ENCODE peak calls at places on chromosomes 7 and 10, in four cellular contexts. One of them, this sample, is unnamed.

GRCh38 chr10:14748471-14748870 is 26.2 kb downstream of the FAM107B start:
- DNase-seq in mucosa of gallbladder: peak
- DNase-seq in type B pancreatic cell: no peak
- DNase-seq in HFF-Myc: no peak
- DNase-seq in this sample: no peak

GRCh38 chr10:103102195-103102594 is 90.9 kb downstream of the NT5C2 start:
- DNase-seq in mucosa of gallbladder: no peak
- DNase-seq in type B pancreatic cell: no peak
- DNase-seq in HFF-Myc: no peak
- DNase-seq in this sample: no peak

GRCh38 chr7:100683659-100684533 is 10.2 kb downstream of the GIGYF1 start:
- DNase-seq in mucosa of gallbladder: no peak
- DNase-seq in type B pancreatic cell: no peak
- DNase-seq in HFF-Myc: no peak
- DNase-seq in this sample: no peak

GRCh38 chr10:112797221-112797620 is 152.8 kb upstream of the TCF7L2 start:
- DNase-seq in mucosa of gallbladder: no peak
- DNase-seq in type B pancreatic cell: no peak
- DNase-seq in HFF-Myc: no peak
- DNase-seq in this sample: no peak

GRCh38 chr7:76317782-76318487 is 15.5 kb downstream of the HSPB1 start:
- DNase-seq in mucosa of gallbladder: peak
- DNase-seq in type B pancreatic cell: peak
- DNase-seq in HFF-Myc: peak
- DNase-seq in this sample: peak

GRCh38 chr7:87113077-87113476 is 39.2 kb upstream of the DMTF1 start:
- DNase-seq in mucosa of gallbladder: no peak
- DNase-seq in type B pancreatic cell: no peak
- DNase-seq in HFF-Myc: no peak
- DNase-seq in this sample: no peak

GRCh38 chr7:76303057-76303828 is 770 bp downstream of the HSPB1 start:
- DNase-seq in mucosa of gallbladder: peak
- DNase-seq in type B pancreatic cell: peak
- DNase-seq in HFF-Myc: peak
- DNase-seq in this sample: peak

GRCh38 chr10:61971016-61971350 is 69.5 kb downstream of the ARID5B start:
- DNase-seq in mucosa of gallbladder: no peak
- DNase-seq in type B pancreatic cell: no peak
- DNase-seq in HFF-Myc: no peak
- DNase-seq in this sample: no peak

GRCh38 chr7:135253851-135254815 is 20.5 kb downstream of the STRA8 start:
- DNase-seq in mucosa of gallbladder: peak
- DNase-seq in type B pancreatic cell: no peak
- DNase-seq in HFF-Myc: peak
- DNase-seq in this sample: no peak

GRCh38 chr7:43296306-43296705 is 183.9 kb downstream of the HECW1 start:
- DNase-seq in mucosa of gallbladder: no peak
- DNase-seq in type B pancreatic cell: no peak
- DNase-seq in HFF-Myc: no peak
- DNase-seq in this sample: no peak

GRCh38 chr7:39252916-39253315 is 275.2 kb downstream of the POU6F2 start:
- DNase-seq in mucosa of gallbladder: peak
- DNase-seq in type B pancreatic cell: no peak
- DNase-seq in HFF-Myc: no peak
- DNase-seq in this sample: no peak

GRCh38 chr10:99779335-99779734 is 3.1 kb upstream of the ABCC2 start:
- DNase-seq in mucosa of gallbladder: no peak
- DNase-seq in type B pancreatic cell: no peak
- DNase-seq in HFF-Myc: peak
- DNase-seq in this sample: no peak

GRCh38 chr10:7819126-7819470 is 793 bp downstream of the TAF3 start:
- DNase-seq in mucosa of gallbladder: peak
- DNase-seq in type B pancreatic cell: no peak
- DNase-seq in HFF-Myc: no peak
- DNase-seq in this sample: no peak

GRCh38 chr10:89228136-89228535 is 21.0 kb upstream of the CH25H start:
- DNase-seq in mucosa of gallbladder: no peak
- DNase-seq in type B pancreatic cell: no peak
- DNase-seq in HFF-Myc: no peak
- DNase-seq in this sample: peak

GRCh38 chr10:15626937-15627336 is 92.8 kb downstream of the ITGA8 start:
- DNase-seq in mucosa of gallbladder: no peak
- DNase-seq in type B pancreatic cell: no peak
- DNase-seq in HFF-Myc: no peak
- DNase-seq in this sample: no peak

GRCh38 chr10:73183882-73184281 is 16.0 kb downstream of the FAM149B1 start:
- DNase-seq in mucosa of gallbladder: no peak
- DNase-seq in type B pancreatic cell: no peak
- DNase-seq in HFF-Myc: no peak
- DNase-seq in this sample: no peak

GRCh38 chr7:135757719-135758411 is 9.3 kb upstream of the FAM180A start:
- DNase-seq in mucosa of gallbladder: no peak
- DNase-seq in type B pancreatic cell: no peak
- DNase-seq in HFF-Myc: no peak
- DNase-seq in this sample: no peak

GRCh38 chr10:129031233-129032150 is 435.5 kb upstream of the MGMT start:
- DNase-seq in mucosa of gallbladder: peak
- DNase-seq in type B pancreatic cell: no peak
- DNase-seq in HFF-Myc: no peak
- DNase-seq in this sample: no peak

GRCh38 chr10:112115781-112116385 is 67.7 kb downstream of the GPAM start:
- DNase-seq in mucosa of gallbladder: no peak
- DNase-seq in type B pancreatic cell: no peak
- DNase-seq in HFF-Myc: no peak
- DNase-seq in this sample: no peak

GRCh38 chr10:69343905-69344304 is 65.6 kb downstream of the HK1 start:
- DNase-seq in mucosa of gallbladder: no peak
- DNase-seq in type B pancreatic cell: no peak
- DNase-seq in HFF-Myc: no peak
- DNase-seq in this sample: no peak

GRCh38 chr7:50687575-50688261 is 95.0 kb downstream of the GRB10 start:
- DNase-seq in mucosa of gallbladder: no peak
- DNase-seq in type B pancreatic cell: no peak
- DNase-seq in HFF-Myc: no peak
- DNase-seq in this sample: no peak

GRCh38 chr10:128457136-128457535 is 330.9 kb upstream of the MKI67 start:
- DNase-seq in mucosa of gallbladder: no peak
- DNase-seq in type B pancreatic cell: no peak
- DNase-seq in HFF-Myc: no peak
- DNase-seq in this sample: no peak

GRCh38 chr7:102431617-102432298 is 1.6 kb upstream of the ORAI2 start:
- DNase-seq in mucosa of gallbladder: no peak
- DNase-seq in type B pancreatic cell: no peak
- DNase-seq in HFF-Myc: no peak
- DNase-seq in this sample: no peak